ENCODE peak calls at places on chromosomes 16 and 17, in seven cellular contexts. H is LNCaP clone FGC; M is GM12865; P is left lung; K is AG10803; Q is naive thymus-derived CD4-positive, alpha-beta T cell; D is MM.1S. Z is an unnamed sample.
A peak's percentile ranks its signal among the peaks of the same experiment; 100 is the strongest.

GRCh38 chr17:57629886-57630285 is 115.2 kb downstream of the CCDC182 start:
- DNase-seq in P (peak; percentile 32), D (no peak), K (no peak), Q (no peak), M (no peak), H (no peak), Z (no peak)

GRCh38 chr17:40542562-40543411 is 22.5 kb downstream of the CCR7 start:
- DNase-seq in D (no peak), P (no peak), H (no peak), K (peak; percentile 97), M (peak; percentile 81), Q (no peak), Z (peak; percentile 96)

GRCh38 chr17:65287040-65287439 is 149.9 kb downstream of the RGS9 start:
- DNase-seq in D (no peak), Q (no peak), H (no peak), P (no peak), M (no peak), K (peak; percentile 76), Z (peak; percentile 18)

GRCh38 chr16:76780556-76780955 is 410.4 kb upstream of the MON1B start:
- DNase-seq in H (peak; percentile 6), P (no peak), D (no peak), M (no peak), Q (no peak), K (no peak), Z (no peak)

GRCh38 chr17:2786176-2786881 is 9.9 kb upstream of the RAP1GAP2 start:
- DNase-seq in K (peak; percentile 44), P (peak; percentile 96), D (peak; percentile 88), H (peak; percentile 44), M (peak; percentile 87), Q (peak; percentile 92), Z (peak; percentile 79)

GRCh38 chr17:63700528-63701441 is 860 bp upstream of the LIMD2 start:
- DNase-seq in Q (peak; percentile 62), H (no peak), M (peak; percentile 83), D (no peak), P (peak; percentile 88), K (peak; percentile 54), Z (peak; percentile 79)

GRCh38 chr16:85614338-85615013 is 1.4 kb downstream of the GSE1 start:
- DNase-seq in K (no peak), Q (peak; percentile 22), P (no peak), D (no peak), M (peak; percentile 13), H (no peak), Z (no peak)

GRCh38 chr16:29743827-29744531 is 1.8 kb downstream of the C16orf54 start:
- DNase-seq in D (no peak), H (peak; percentile 26), P (no peak), K (no peak), M (no peak), Q (peak; percentile 48), Z (no peak)

GRCh38 chr16:54062361-54063346 is 223.9 kb downstream of the IRX3 start:
- DNase-seq in K (no peak), D (no peak), P (no peak), H (no peak), Q (no peak), M (no peak), Z (no peak)

GRCh38 chr17:50850640-50851039 is 15.3 kb downstream of the WFIKKN2 start:
- DNase-seq in D (no peak), Q (no peak), M (no peak), P (no peak), H (no peak), K (no peak), Z (no peak)

GRCh38 chr16:66278111-66278531 is 88.4 kb upstream of the CDH5 start:
- DNase-seq in Q (no peak), P (no peak), D (no peak), K (no peak), H (no peak), M (no peak), Z (no peak)

GRCh38 chr16:17345043-17345442 is 125.7 kb downstream of the XYLT1 start:
- DNase-seq in H (no peak), P (no peak), Q (no peak), K (peak; percentile 91), M (peak; percentile 32), D (no peak), Z (peak; percentile 92)

GRCh38 chr17:36938566-36939058 is 1.3 kb downstream of the LHX1 start:
- DNase-seq in M (no peak), K (no peak), H (no peak), D (no peak), P (no peak), Q (peak; percentile 29), Z (no peak)

GRCh38 chr16:75697571-75697970 is 3.7 kb downstream of the DUXB start:
- DNase-seq in P (no peak), K (no peak), D (no peak), H (no peak), M (no peak), Q (no peak), Z (no peak)

GRCh38 chr17:67602974-67603373 is 114.8 kb upstream of the NOL11 start:
- DNase-seq in K (peak; percentile 49), H (no peak), P (no peak), M (peak; percentile 89), D (peak; percentile 15), Q (peak; percentile 37), Z (peak; percentile 63)

GRCh38 chr17:83110755-83111154 is 31.3 kb downstream of the METRNL start:
- DNase-seq in P (no peak), M (no peak), D (no peak), H (no peak), Q (no peak), K (peak; percentile 51), Z (peak; percentile 76)

GRCh38 chr16:23949630-23950290 is 114.0 kb downstream of the PRKCB start:
- DNase-seq in M (peak; percentile 64), P (peak; percentile 85), K (no peak), Q (peak; percentile 76), D (no peak), H (no peak), Z (no peak)

GRCh38 chr16:15732416-15732815 is 82.4 kb downstream of the NDE1 start:
- DNase-seq in D (no peak), M (no peak), H (no peak), Q (no peak), P (no peak), K (no peak), Z (peak; percentile 24)

DNA sequence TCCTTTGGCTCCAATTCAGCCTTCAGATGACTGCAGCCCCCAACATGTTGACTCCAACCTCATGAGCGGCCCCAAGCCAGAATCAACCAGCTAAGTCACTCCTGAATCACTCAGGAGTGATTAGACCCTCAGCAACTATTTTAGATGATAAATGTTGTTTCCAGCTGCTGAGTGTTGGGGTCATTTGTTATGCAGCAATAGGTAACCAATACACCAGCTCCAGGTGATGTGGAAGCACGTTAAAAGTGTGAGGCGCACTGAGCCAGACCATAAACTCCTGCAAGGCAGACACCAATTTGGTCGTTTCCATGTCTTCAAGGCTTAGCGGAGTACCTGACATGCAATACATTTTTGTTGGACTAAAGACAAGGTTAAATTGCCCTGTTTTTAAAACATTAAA is 17.5 kb downstream of the COQ7 start:
- DNase-seq in P (no peak), K (no peak), Q (no peak), M (no peak), D (no peak), H (no peak), Z (no peak)
- H3K4me3 ChIP-seq in P (no peak overlapping the region), K (no peak overlapping the region), Q (no peak overlapping the region), M (no peak overlapping the region), D (no peak overlapping the region), H (no peak overlapping the region), Z (no peak overlapping the region)

DNA sequence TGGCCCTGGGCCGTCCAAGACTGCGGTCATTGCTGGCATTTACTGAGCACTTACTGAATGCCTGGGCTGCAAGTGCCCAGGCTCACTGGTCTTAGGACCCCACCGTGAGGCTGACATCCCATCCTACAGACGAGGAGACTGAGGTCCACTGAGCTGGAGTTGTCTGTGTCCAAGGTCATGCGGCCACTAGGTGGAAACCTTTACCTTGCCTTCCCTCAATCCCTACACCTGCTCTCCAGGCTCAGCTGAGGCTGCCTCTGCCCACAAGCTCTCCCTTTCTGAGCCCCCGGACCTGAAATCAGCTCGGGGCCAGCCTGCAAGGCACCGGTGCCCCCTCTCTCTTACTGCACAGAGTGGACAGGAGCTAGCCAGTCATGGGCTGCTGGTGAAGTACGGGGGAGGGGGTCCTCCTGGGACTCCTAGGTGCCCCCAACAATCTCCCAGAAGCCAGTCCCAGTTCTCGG is 1.5 kb downstream of the CASKIN1 start:
- DNase-seq in P (no peak), D (peak; percentile 53), Q (peak; percentile 55), M (peak; percentile 80), K (peak; percentile 33), H (peak; percentile 40), Z (peak; percentile 51)
- H3K4me3 ChIP-seq in P (no peak overlapping the region), D (no peak overlapping the region), Q (no peak overlapping the region), M (no peak overlapping the region), K (no peak overlapping the region), H (peak overlapping the region; percentile 52), Z (no peak overlapping the region)

DNA sequence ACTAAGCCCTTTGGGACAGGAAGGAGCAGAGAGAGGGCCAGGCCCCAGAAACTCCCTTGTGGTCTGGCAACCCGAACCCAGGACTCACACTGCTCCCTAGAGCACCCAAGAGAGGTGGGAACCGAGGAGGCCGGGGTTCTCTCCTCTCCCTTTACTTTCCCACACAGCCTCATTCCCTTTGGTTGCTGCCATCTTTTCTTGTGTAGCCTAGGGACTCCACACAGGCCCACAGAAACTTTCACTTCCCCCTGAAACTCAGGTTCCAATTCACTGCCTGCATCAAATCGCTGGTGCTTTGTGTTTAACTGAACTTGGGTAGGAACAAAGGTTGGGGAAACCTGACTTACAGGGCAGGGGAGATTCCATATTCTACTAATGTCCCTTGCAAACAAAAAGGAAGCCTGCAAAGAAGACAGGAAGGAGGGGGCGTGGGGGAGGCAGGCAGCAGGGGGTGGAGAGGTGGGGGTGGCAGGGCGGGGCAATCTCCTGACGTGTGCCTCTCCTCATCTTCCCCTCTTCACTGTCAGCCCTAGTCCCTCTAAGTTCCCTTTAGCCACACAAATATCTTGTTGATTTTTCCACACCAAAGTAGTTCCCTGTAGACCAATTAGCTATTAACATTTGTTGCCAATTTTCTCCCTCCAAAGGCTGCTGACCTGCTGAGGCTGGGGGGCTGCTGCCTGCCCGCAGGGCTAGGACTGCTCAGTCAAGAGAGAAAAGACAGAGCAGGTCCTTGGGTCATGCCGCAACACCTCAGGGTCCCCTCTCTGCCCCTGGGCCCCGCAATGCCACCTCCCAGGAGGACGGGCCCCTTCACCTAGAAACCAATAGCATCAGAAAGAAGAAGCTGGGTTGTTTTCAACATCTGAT is 8.0 kb downstream of the ST3GAL2 start:
- DNase-seq in D (peak; percentile 62), M (peak; percentile 97), P (no peak), K (no peak), Q (peak; percentile 55), H (no peak), Z (peak; percentile 12)
- H3K4me3 ChIP-seq in D (peak overlapping the region; percentile 38), M (peak overlapping the region; percentile 25), P (no peak overlapping the region), K (no peak overlapping the region), Q (peak overlapping the region; percentile 29), H (no peak overlapping the region), Z (no peak overlapping the region)

GRCh38 chr17:61400058-61400785 is 579 bp downstream of the TBX2 start:
- DNase-seq in P (no peak), Q (no peak), K (no peak), H (no peak), M (no peak), D (no peak), Z (peak; percentile 81)
- H3K4me3 ChIP-seq in P (peak overlapping the region; percentile 53), Q (no peak overlapping the region), K (peak overlapping the region; percentile 67), H (no peak overlapping the region), M (no peak overlapping the region), D (peak overlapping the region; percentile 47), Z (peak overlapping the region; percentile 92)